ENCODE peak calls at places on chromosomes 7 and 10, in five cellular contexts. One of them, this sample, is unnamed.

GRCh38 chr10:121270906-121271305 is 327.3 kb downstream of the FGFR2 start:
- DNase-seq in NCI-H187: no peak
- DNase-seq in AG09309: no peak
- DNase-seq in mesothelial cell of epicardium: no peak
- DNase-seq in HFF-Myc: no peak
- DNase-seq in this sample: no peak

GRCh38 chr10:133445751-133446708 is 7.7 kb upstream of the SCART1 start:
- DNase-seq in mesothelial cell of epicardium: no peak
- DNase-seq in HFF-Myc: no peak
- DNase-seq in AG09309: no peak
- DNase-seq in NCI-H187: no peak
- DNase-seq in this sample: no peak

GRCh38 chr10:82267014-82267413 is 392.0 kb downstream of the NRG3 start:
- DNase-seq in HFF-Myc: no peak
- DNase-seq in mesothelial cell of epicardium: no peak
- DNase-seq in AG09309: no peak
- DNase-seq in NCI-H187: no peak
- DNase-seq in this sample: no peak

GRCh38 chr10:129964611-129965417 is 740 bp upstream of the EBF3 start:
- DNase-seq in HFF-Myc: no peak
- DNase-seq in AG09309: no peak
- DNase-seq in NCI-H187: no peak
- DNase-seq in mesothelial cell of epicardium: no peak
- DNase-seq in this sample: no peak

GRCh38 chr7:136016649-136017395 is 39.7 kb upstream of the MTPN start:
- DNase-seq in mesothelial cell of epicardium: no peak
- DNase-seq in NCI-H187: no peak
- DNase-seq in HFF-Myc: no peak
- DNase-seq in AG09309: no peak
- DNase-seq in this sample: no peak

GRCh38 chr7:112058654-112059053 is 147.5 kb downstream of the DOCK4 start:
- DNase-seq in NCI-H187: no peak
- DNase-seq in HFF-Myc: no peak
- DNase-seq in mesothelial cell of epicardium: no peak
- DNase-seq in AG09309: no peak
- DNase-seq in this sample: no peak

GRCh38 chr7:379456-380225 is 89.7 kb downstream of the FOXL3 start:
- DNase-seq in AG09309: no peak
- DNase-seq in HFF-Myc: no peak
- DNase-seq in mesothelial cell of epicardium: peak; percentile 39
- DNase-seq in NCI-H187: no peak
- DNase-seq in this sample: no peak

GRCh38 chr7:120033114-120033513 is 239.9 kb upstream of the KCND2 start:
- DNase-seq in NCI-H187: no peak
- DNase-seq in AG09309: no peak
- DNase-seq in HFF-Myc: no peak
- DNase-seq in mesothelial cell of epicardium: no peak
- DNase-seq in this sample: peak; percentile 67

GRCh38 chr7:79317728-79318127 is 135.7 kb downstream of the MAGI2 start:
- DNase-seq in NCI-H187: no peak
- DNase-seq in mesothelial cell of epicardium: no peak
- DNase-seq in HFF-Myc: peak; percentile 80
- DNase-seq in AG09309: peak; percentile 63
- DNase-seq in this sample: peak; percentile 76

GRCh38 chr7:4416436-4417092 is 265.5 kb upstream of the FOXK1 start:
- DNase-seq in NCI-H187: peak; percentile 18
- DNase-seq in AG09309: no peak
- DNase-seq in HFF-Myc: no peak
- DNase-seq in mesothelial cell of epicardium: no peak
- DNase-seq in this sample: no peak

GRCh38 chr7:44431091-44431608 is 59.3 kb downstream of the NUDCD3 start:
- DNase-seq in AG09309: no peak
- DNase-seq in mesothelial cell of epicardium: no peak
- DNase-seq in NCI-H187: no peak
- DNase-seq in HFF-Myc: no peak
- DNase-seq in this sample: no peak

GRCh38 chr10:72694476-72695369 is 2.8 kb downstream of the MCU start:
- DNase-seq in NCI-H187: no peak
- DNase-seq in HFF-Myc: no peak
- DNase-seq in AG09309: no peak
- DNase-seq in mesothelial cell of epicardium: no peak
- DNase-seq in this sample: peak; percentile 68

GRCh38 chr10:71964669-71965515 is 697 bp downstream of the CHST3 start:
- DNase-seq in mesothelial cell of epicardium: peak; percentile 60
- DNase-seq in NCI-H187: no peak
- DNase-seq in HFF-Myc: no peak
- DNase-seq in AG09309: no peak
- DNase-seq in this sample: peak; percentile 74

GRCh38 chr10:123146013-123146891 is 1.7 kb upstream of the HMX2 start:
- DNase-seq in HFF-Myc: no peak
- DNase-seq in mesothelial cell of epicardium: no peak
- DNase-seq in AG09309: no peak
- DNase-seq in NCI-H187: no peak
- DNase-seq in this sample: no peak

GRCh38 chr7:115008465-115009114 is 86.7 kb downstream of the MDFIC start:
- DNase-seq in AG09309: peak; percentile 45
- DNase-seq in NCI-H187: no peak
- DNase-seq in HFF-Myc: no peak
- DNase-seq in mesothelial cell of epicardium: no peak
- DNase-seq in this sample: peak; percentile 96

GRCh38 chr7:133645870-133646492 is 393.1 kb downstream of the EXOC4 start:
- DNase-seq in NCI-H187: no peak
- DNase-seq in HFF-Myc: no peak
- DNase-seq in mesothelial cell of epicardium: no peak
- DNase-seq in AG09309: no peak
- DNase-seq in this sample: no peak

GRCh38 chr10:11177926-11178453 is 160.3 kb downstream of the CELF2 start:
- DNase-seq in HFF-Myc: no peak
- DNase-seq in NCI-H187: no peak
- DNase-seq in AG09309: no peak
- DNase-seq in mesothelial cell of epicardium: no peak
- DNase-seq in this sample: no peak

GRCh38 chr7:101612885-101613490 is 16.1 kb downstream of the MYL10 start:
- DNase-seq in HFF-Myc: no peak
- DNase-seq in mesothelial cell of epicardium: no peak
- DNase-seq in NCI-H187: no peak
- DNase-seq in AG09309: no peak
- DNase-seq in this sample: no peak

GRCh38 chr7:34187908-34188307 is 282.6 kb downstream of the BMPER start:
- DNase-seq in NCI-H187: no peak
- DNase-seq in HFF-Myc: no peak
- DNase-seq in AG09309: no peak
- DNase-seq in mesothelial cell of epicardium: no peak
- DNase-seq in this sample: no peak

GRCh38 chr10:6114758-6115410 is 26.1 kb downstream of the RBM17 start:
- DNase-seq in HFF-Myc: peak; percentile 50
- DNase-seq in AG09309: peak; percentile 64
- DNase-seq in mesothelial cell of epicardium: no peak
- DNase-seq in NCI-H187: no peak
- DNase-seq in this sample: peak; percentile 85

GRCh38 chr10:30671011-30671616 is 41.6 kb upstream of the LYZL2 start:
- DNase-seq in AG09309: peak; percentile 59
- DNase-seq in HFF-Myc: peak; percentile 79
- DNase-seq in mesothelial cell of epicardium: peak; percentile 48
- DNase-seq in NCI-H187: peak; percentile 6
- DNase-seq in this sample: peak; percentile 75

GRCh38 chr10:96912405-96912804 is 80.3 kb downstream of the LCOR start:
- DNase-seq in HFF-Myc: no peak
- DNase-seq in NCI-H187: no peak
- DNase-seq in AG09309: no peak
- DNase-seq in mesothelial cell of epicardium: no peak
- DNase-seq in this sample: no peak

GRCh38 chr10:78305311-78305710 is 271.6 kb downstream of the RPS24 start:
- DNase-seq in mesothelial cell of epicardium: peak; percentile 25
- DNase-seq in NCI-H187: no peak
- DNase-seq in AG09309: no peak
- DNase-seq in HFF-Myc: no peak
- DNase-seq in this sample: no peak

GRCh38 chr7:101919363-101920115 is 102.1 kb downstream of the CUX1 start:
- DNase-seq in mesothelial cell of epicardium: no peak
- DNase-seq in AG09309: no peak
- DNase-seq in NCI-H187: no peak
- DNase-seq in HFF-Myc: no peak
- DNase-seq in this sample: no peak

GRCh38 chr7:26265499-26266075 is 26.1 kb upstream of the SNX10 start:
- DNase-seq in AG09309: no peak
- DNase-seq in HFF-Myc: no peak
- DNase-seq in NCI-H187: no peak
- DNase-seq in mesothelial cell of epicardium: no peak
- DNase-seq in this sample: no peak

GRCh38 chr7:129401968-129402860 is 32.0 kb upstream of the STRIP2 start:
- DNase-seq in mesothelial cell of epicardium: no peak
- DNase-seq in AG09309: no peak
- DNase-seq in HFF-Myc: no peak
- DNase-seq in NCI-H187: no peak
- DNase-seq in this sample: no peak

GRCh38 chr10:124290095-124290795 is 128.5 kb downstream of the OAT start:
- DNase-seq in HFF-Myc: peak; percentile 85
- DNase-seq in AG09309: no peak
- DNase-seq in mesothelial cell of epicardium: no peak
- DNase-seq in NCI-H187: no peak
- DNase-seq in this sample: no peak

GRCh38 chr7:104950006-104950405 is 64.0 kb upstream of the KMT2E start:
- DNase-seq in mesothelial cell of epicardium: no peak
- DNase-seq in AG09309: no peak
- DNase-seq in HFF-Myc: no peak
- DNase-seq in NCI-H187: no peak
- DNase-seq in this sample: no peak